ENCODE peak calls at places on chromosomes 12 and 14, in nine cellular contexts. X is GM12878, T is IMR-90, B is A549, O is Peyer's patch, E is ovary, L is esophagus squamous epithelium, V is tibial nerve, A is adrenal gland. R is an unnamed sample.

GRCh38 chr12:44193281-44193680 is 357.4 kb downstream of the TMEM117 start:
- DNase-seq in X (peak; percentile 65), T (no peak), B (no peak), O (no peak), E (no peak), L (no peak), V (no peak), A (no peak), R (no peak)

GRCh38 chr12:95117178-95117599 is 43.8 kb upstream of the NR2C1 start:
- DNase-seq in X (peak; percentile 38), T (peak; percentile 75), B (peak; percentile 82), O (no peak), E (no peak), L (no peak), V (peak; percentile 51), A (peak; percentile 89), R (no peak)

GRCh38 chr14:97802430-97802829 is 1005.2 kb downstream of the VRK1 start:
- DNase-seq in X (no peak), T (no peak), B (no peak), O (no peak), E (no peak), L (no peak), V (no peak), A (no peak), R (no peak)

GRCh38 chr12:3078086-3078820 is 1.1 kb downstream of the TSPAN9 start:
- DNase-seq in X (no peak), T (no peak), B (no peak), O (peak; percentile 7), E (no peak), L (no peak), V (no peak), A (no peak), R (no peak)

GRCh38 chr12:109775172-109775881 is 57.9 kb downstream of the TRPV4 start:
- DNase-seq in X (no peak), T (peak; percentile 58), B (peak; percentile 70), O (peak; percentile 86), E (peak; percentile 89), L (no peak), V (peak; percentile 54), A (peak; percentile 89), R (peak; percentile 93)

GRCh38 chr14:20436363-20436755 is 393 bp upstream of the KLHL33 start:
- DNase-seq in X (no peak), T (peak; percentile 75), B (no peak), O (no peak), E (no peak), L (no peak), V (no peak), A (no peak), R (peak; percentile 46)

GRCh38 chr12:25248137-25248536 is 2.6 kb downstream of the KRAS start:
- DNase-seq in X (no peak), T (no peak), B (no peak), O (no peak), E (no peak), L (no peak), V (no peak), A (no peak), R (no peak)

GRCh38 chr12:12665194-12665593 is 30.8 kb downstream of the GPR19 start:
- DNase-seq in X (no peak), T (no peak), B (no peak), O (no peak), E (no peak), L (no peak), V (no peak), A (no peak), R (peak; percentile 40)

GRCh38 chr14:53924754-53925153 is 31.9 kb downstream of the BMP4 start:
- DNase-seq in X (no peak), T (peak; percentile 95), B (peak; percentile 36), O (no peak), E (no peak), L (no peak), V (no peak), A (no peak), R (no peak)

GRCh38 chr12:102484017-102484731 is 3.8 kb upstream of the IGF1 start:
- DNase-seq in X (peak; percentile 84), T (peak; percentile 41), B (peak; percentile 61), O (no peak), E (peak; percentile 58), L (no peak), V (peak; percentile 41), A (peak; percentile 72), R (peak; percentile 57)

GRCh38 chr14:96592591-96593388 is 90.6 kb downstream of the PAPOLA start:
- DNase-seq in X (no peak), T (peak; percentile 17), B (peak; percentile 45), O (peak; percentile 63), E (no peak), L (no peak), V (no peak), A (no peak), R (peak; percentile 74)

GRCh38 chr14:50000215-50001145 is 107.6 kb downstream of the ARF6 start:
- DNase-seq in X (no peak), T (peak; percentile 84), B (peak; percentile 50), O (peak; percentile 75), E (peak; percentile 62), L (no peak), V (no peak), A (peak; percentile 70), R (peak; percentile 72)

GRCh38 chr14:24051162-24051788 is 534 bp upstream of the CARMIL3 start:
- DNase-seq in X (no peak), T (no peak), B (no peak), O (no peak), E (no peak), L (no peak), V (no peak), A (peak; percentile 51), R (peak; percentile 89)

GRCh38 chr12:26496170-26496569 is 300.8 kb downstream of the SSPN start:
- DNase-seq in X (no peak), T (no peak), B (no peak), O (no peak), E (no peak), L (no peak), V (no peak), A (no peak), R (no peak)

GRCh38 chr12:30696486-30696885 is 817 bp upstream of the IPO8 start:
- DNase-seq in X (no peak), T (no peak), B (no peak), O (no peak), E (peak; percentile 39), L (no peak), V (no peak), A (no peak), R (no peak)

GRCh38 chr12:87870061-87870460 is 159.1 kb downstream of the C12orf50 start:
- DNase-seq in X (no peak), T (peak; percentile 51), B (no peak), O (no peak), E (no peak), L (no peak), V (no peak), A (no peak), R (no peak)

GRCh38 chr12:63308701-63309100 is 157.7 kb upstream of the AVPR1A start:
- DNase-seq in X (no peak), T (no peak), B (no peak), O (no peak), E (no peak), L (no peak), V (no peak), A (no peak), R (no peak)

GRCh38 chr14:39028620-39029019 is 74.4 kb downstream of the SEC23A start:
- DNase-seq in X (no peak), T (no peak), B (no peak), O (no peak), E (no peak), L (no peak), V (no peak), A (no peak), R (no peak)

GRCh38 chr14:36161781-36162180 is 14.7 kb downstream of the PTCSC3 start:
- DNase-seq in X (no peak), T (no peak), B (no peak), O (no peak), E (no peak), L (no peak), V (no peak), A (no peak), R (no peak)

GRCh38 chr12:114480309-114481199 is 74.6 kb upstream of the TBX5 start:
- DNase-seq in X (no peak), T (peak; percentile 56), B (no peak), O (no peak), E (no peak), L (no peak), V (no peak), A (no peak), R (no peak)
- H3K4me3 ChIP-seq in X (no peak overlapping the region), T (peak overlapping the region; percentile 85), B (peak overlapping the region; percentile 27), O (no peak overlapping the region), E (no peak overlapping the region), L (peak overlapping the region; percentile 22), V (peak overlapping the region; percentile 36), A (no peak overlapping the region), R (peak overlapping the region; percentile 10)

DNA sequence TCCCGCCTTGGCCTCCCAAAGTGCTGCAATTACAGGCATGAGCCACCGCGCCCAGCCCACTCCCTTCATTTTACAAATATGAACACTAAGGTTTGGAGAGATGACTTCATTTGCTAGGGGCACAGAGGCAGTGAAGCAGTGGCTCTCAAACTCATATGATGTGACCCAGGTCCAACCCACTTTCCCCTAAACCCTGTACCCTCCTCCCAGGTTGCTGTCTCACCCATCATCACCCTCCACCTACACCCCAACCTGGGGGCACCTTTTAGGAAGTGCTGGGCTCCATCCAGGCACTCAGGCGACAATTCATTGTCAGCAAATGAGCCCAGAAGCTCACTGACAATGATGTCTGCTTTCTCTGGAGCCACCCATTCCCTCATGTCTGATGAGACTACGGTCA is 4.8 kb upstream of the RBM23 start:
- DNase-seq in X (no peak), T (no peak), B (no peak), O (no peak), E (no peak), L (no peak), V (no peak), A (no peak), R (no peak)
- TF ChIP-seq POLR2A in X (no peak), T (no peak), B (no peak), O (no peak), E (no peak), L (no peak), V (no peak), A (no peak), R (no peak)

DNA sequence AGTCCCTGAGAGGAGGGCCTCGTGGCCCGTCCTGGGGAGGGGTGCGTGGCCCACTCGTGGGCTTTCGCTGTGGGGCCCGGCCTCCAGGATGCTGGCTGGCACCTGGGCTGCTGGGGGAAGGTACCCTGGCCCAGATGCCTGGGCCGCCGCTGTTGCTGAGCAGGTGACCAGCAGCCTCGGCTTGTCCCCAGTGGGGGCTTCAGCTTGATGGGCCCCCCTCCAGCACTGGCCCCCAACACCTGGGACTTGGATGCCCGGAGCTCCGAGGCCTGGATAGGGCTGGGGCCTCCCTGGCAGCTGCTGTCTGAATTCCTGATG is 10.8 kb downstream of the KIF26A start:
- DNase-seq in X (no peak), T (no peak), B (no peak), O (no peak), E (no peak), L (no peak), V (no peak), A (no peak), R (no peak)
- H3K4me3 ChIP-seq in X (no peak overlapping the region), T (no peak overlapping the region), B (no peak overlapping the region), O (no peak overlapping the region), E (no peak overlapping the region), L (no peak overlapping the region), V (no peak overlapping the region), A (no peak overlapping the region), R (no peak overlapping the region)

DNA sequence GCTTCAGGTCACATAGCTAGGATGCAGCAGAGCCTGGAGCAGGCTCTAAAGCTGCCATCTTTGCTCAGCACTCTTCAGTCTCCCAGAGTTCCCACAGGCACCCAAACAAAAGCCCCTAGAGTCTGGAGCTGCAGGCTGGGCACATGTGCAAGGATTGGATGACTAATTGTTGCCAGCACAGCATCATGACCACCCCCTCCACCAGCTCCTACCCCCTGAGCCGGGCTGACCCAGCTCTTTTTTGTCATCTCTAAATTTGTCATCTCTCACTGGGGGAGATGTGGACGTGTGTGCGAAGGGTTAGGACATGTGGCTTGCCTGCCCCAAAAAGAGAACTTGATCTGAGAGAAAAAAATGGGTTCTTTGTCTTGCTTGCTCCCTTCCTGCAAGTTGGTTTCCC is 4.3 kb upstream of the MMP19 start:
- DNase-seq in X (no peak), T (peak; percentile 83), B (no peak), O (no peak), E (no peak), L (no peak), V (no peak), A (no peak), R (peak; percentile 90)
- TF ChIP-seq POLR2A in X (no peak), T (no peak), B (no peak), O (no peak), E (no peak), L (no peak), V (no peak), A (no peak), R (no peak)

R was measured in lower leg skin.